ENCODE peak calls at places on chromosomes 6 and 20, in ten cellular contexts. V is upper lobe of left lung, Y is sigmoid colon, S is transverse colon, M is A549, E is HepG2, N is tibial nerve, Z is SK-N-SH, C is esophagus muscularis mucosa, L is H1. X is an unnamed sample.
A peak's percentile ranks its signal among the peaks of the same experiment; 100 is the strongest.

GRCh38 chr6:76876922-76877553 is 586.3 kb downstream of the HTR1B start:
- DNase-seq in V (peak; percentile 24), Y (no peak), S (peak; percentile 33), M (peak; percentile 10), E (peak; percentile 65), N (no peak), Z (peak; percentile 56), C (no peak), L (peak; percentile 75), X (peak; percentile 54)

GRCh38 chr6:167666571-167667203 is 160.0 kb upstream of the AFDN start:
- DNase-seq in V (no peak), Y (no peak), S (no peak), M (no peak), E (no peak), N (no peak), Z (no peak), C (no peak), L (no peak), X (no peak)

GRCh38 chr6:137472738-137473137 is 21.5 kb downstream of the OLIG3 start:
- DNase-seq in V (no peak), Y (no peak), S (no peak), M (no peak), E (no peak), N (no peak), Z (no peak), C (no peak), L (no peak), X (no peak)

GRCh38 chr20:37378785-37379598 is 33.1 kb downstream of the SRC start:
- DNase-seq in V (peak; percentile 61), Y (peak; percentile 68), S (no peak), M (peak; percentile 95), E (no peak), N (no peak), Z (no peak), C (no peak), L (no peak), X (peak; percentile 51)

GRCh38 chr20:4573564-4574355 is 147.9 kb upstream of the PRND start:
- DNase-seq in V (no peak), Y (peak; percentile 70), S (no peak), M (peak; percentile 99), E (no peak), N (no peak), Z (no peak), C (peak; percentile 39), L (no peak), X (no peak)

GRCh38 chr20:41133709-41134361 is 3.5 kb upstream of the PLCG1 start:
- DNase-seq in V (no peak), Y (no peak), S (peak; percentile 9), M (no peak), E (no peak), N (no peak), Z (no peak), C (no peak), L (no peak), X (no peak)

GRCh38 chr20:48025061-48025515 is 239.8 kb upstream of the SULF2 start:
- DNase-seq in V (no peak), Y (no peak), S (no peak), M (no peak), E (no peak), N (peak; percentile 50), Z (peak; percentile 76), C (no peak), L (no peak), X (no peak)

GRCh38 chr6:129701721-129702455 is 8.1 kb downstream of the ARHGAP18 start:
- DNase-seq in V (no peak), Y (no peak), S (no peak), M (no peak), E (no peak), N (no peak), Z (no peak), C (no peak), L (no peak), X (no peak)

GRCh38 chr6:158596861-158597260 is 37.0 kb downstream of the TMEM181 start:
- DNase-seq in V (no peak), Y (no peak), S (no peak), M (no peak), E (no peak), N (no peak), Z (peak; percentile 38), C (no peak), L (no peak), X (no peak)

GRCh38 chr6:158597565-158597964 is 37.7 kb downstream of the TMEM181 start:
- DNase-seq in V (no peak), Y (no peak), S (no peak), M (no peak), E (no peak), N (no peak), Z (no peak), C (no peak), L (no peak), X (no peak)

GRCh38 chr6:158591134-158591809 is 31.4 kb downstream of the TMEM181 start:
- DNase-seq in V (no peak), Y (no peak), S (no peak), M (no peak), E (no peak), N (no peak), Z (no peak), C (no peak), L (no peak), X (no peak)

GRCh38 chr6:158593670-158594069 is 33.8 kb downstream of the TMEM181 start:
- DNase-seq in V (no peak), Y (no peak), S (no peak), M (no peak), E (no peak), N (no peak), Z (no peak), C (no peak), L (no peak), X (no peak)

GRCh38 chr6:158595223-158595622 is 35.3 kb downstream of the TMEM181 start:
- DNase-seq in V (no peak), Y (no peak), S (no peak), M (no peak), E (peak; percentile 17), N (no peak), Z (peak; percentile 42), C (no peak), L (no peak), X (no peak)
- TF ChIP-seq CTCF in V (no peak), Y (no peak), S (peak; percentile 13), M (no peak), E (peak; percentile 45), N (no peak), Z (peak; percentile 52), C (no peak), L (no peak), X (no peak)

GRCh38 chr20:62287759-62288534 is 14.8 kb upstream of the ADRM1 start:
- DNase-seq in V (no peak), Y (no peak), S (no peak), M (no peak), E (no peak), N (no peak), Z (no peak), C (no peak), L (no peak), X (no peak)

GRCh38 chr20:62289131-62289530 is 13.7 kb upstream of the ADRM1 start:
- DNase-seq in V (no peak), Y (no peak), S (no peak), M (no peak), E (no peak), N (no peak), Z (no peak), C (no peak), L (no peak), X (no peak)

GRCh38 chr20:62289898-62290297 is 12.9 kb upstream of the ADRM1 start:
- DNase-seq in V (no peak), Y (no peak), S (no peak), M (no peak), E (no peak), N (no peak), Z (no peak), C (no peak), L (no peak), X (no peak)

GRCh38 chr20:62287129-62287528 is 15.7 kb upstream of the ADRM1 start:
- DNase-seq in V (no peak), Y (no peak), S (no peak), M (no peak), E (no peak), N (no peak), Z (no peak), C (no peak), L (no peak), X (no peak)

DNA sequence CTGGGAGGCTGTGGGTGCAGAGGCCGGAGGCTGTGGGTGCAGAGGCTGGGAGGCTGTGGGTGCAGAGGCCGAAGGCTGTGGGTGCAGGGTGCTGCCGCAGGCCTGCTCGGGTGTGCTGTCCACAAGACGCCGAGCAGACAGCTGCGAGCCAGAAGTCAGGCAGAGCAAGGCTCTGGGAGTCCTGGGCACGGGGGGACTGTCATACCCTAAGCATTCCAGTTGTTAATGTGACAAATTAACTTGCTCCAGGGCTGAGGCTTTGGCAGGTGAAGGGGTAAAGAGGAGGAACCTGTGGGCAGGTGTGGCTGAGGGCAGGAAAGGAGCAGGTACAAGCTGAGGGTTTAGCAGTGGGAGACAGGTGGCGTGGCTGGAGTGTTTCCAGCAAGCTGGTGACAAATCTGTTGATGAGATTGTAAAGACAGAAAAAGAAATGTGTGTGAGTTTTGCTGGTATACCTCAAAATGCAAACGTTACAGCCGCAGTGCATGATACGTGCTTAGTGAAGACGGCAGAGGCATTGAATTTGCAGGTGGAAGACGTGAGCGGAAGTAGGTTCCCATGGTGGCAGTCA is 14.2 kb upstream of the ADRM1 start:
- DNase-seq in V (no peak), Y (no peak), S (no peak), M (no peak), E (no peak), N (no peak), Z (no peak), C (no peak), L (no peak), X (no peak)
- TF ChIP-seq EP300 in V (no peak), Y (no peak), S (no peak), M (no peak), E (no peak), N (no peak), Z (no peak), C (no peak), L (no peak), X (no peak)

DNA sequence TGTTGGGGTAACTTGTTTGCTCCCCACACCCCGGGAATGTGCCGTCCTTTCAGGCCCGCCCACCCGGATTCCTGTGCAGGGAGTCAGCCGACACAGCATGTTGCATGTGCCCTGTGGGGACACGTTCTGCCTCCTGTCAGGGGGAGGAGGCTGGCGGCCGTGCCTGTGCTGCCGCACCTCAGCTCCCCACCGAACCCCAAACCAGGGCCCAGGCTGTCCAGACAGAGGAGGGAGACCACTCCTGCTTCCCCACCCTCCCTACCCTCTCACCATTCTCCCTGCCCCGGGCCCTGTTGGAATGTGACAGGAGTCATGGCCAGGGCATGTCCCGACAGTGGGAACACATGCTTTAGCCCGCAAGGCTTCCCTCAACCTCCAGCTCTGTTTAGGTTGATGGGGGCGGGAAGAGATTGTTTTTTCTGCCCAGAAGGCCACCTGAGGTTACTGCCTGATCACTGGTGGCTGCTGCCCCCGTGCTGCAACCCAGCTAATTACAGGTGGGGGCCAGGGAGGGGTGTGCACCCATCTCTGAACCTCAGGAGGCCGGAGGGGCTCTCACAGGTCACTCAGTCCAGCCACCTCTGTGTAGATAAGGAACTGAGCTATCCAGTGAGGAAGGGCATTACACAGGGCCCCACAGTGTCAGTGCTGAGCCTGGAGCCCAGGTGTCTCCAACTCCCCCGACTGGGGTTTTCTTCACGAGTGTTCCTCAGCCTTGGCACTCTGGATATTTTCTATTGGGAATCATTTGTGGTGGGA is 13.6 kb downstream of the LRRC73 start:
- DNase-seq in V (no peak), Y (no peak), S (no peak), M (peak; percentile 22), E (peak; percentile 80), N (no peak), Z (peak; percentile 80), C (no peak), L (no peak), X (no peak)
- TF ChIP-seq CTCF in V (peak; percentile 47), Y (peak; percentile 60), S (peak; percentile 23), M (peak; percentile 27), E (peak; percentile 97), N (peak; percentile 66), Z (peak; percentile 51), C (peak; percentile 66), L (peak; percentile 88), X (no peak)

GRCh38 chr6:4413073-4413472 is 277.7 kb upstream of the ECI2 start:
- DNase-seq in V (no peak), Y (no peak), S (no peak), M (no peak), E (no peak), N (no peak), Z (no peak), C (peak; percentile 66), L (no peak), X (no peak)

GRCh38 chr6:4420160-4420865 is 284.9 kb upstream of the ECI2 start:
- DNase-seq in V (no peak), Y (no peak), S (no peak), M (no peak), E (no peak), N (no peak), Z (no peak), C (no peak), L (no peak), X (no peak)

GRCh38 chr6:4412488-4412887 is 277.1 kb upstream of the ECI2 start:
- DNase-seq in V (no peak), Y (no peak), S (no peak), M (no peak), E (no peak), N (no peak), Z (no peak), C (peak; percentile 88), L (no peak), X (no peak)

GRCh38 chr6:4415549-4415948 is 280.2 kb upstream of the ECI2 start:
- DNase-seq in V (no peak), Y (no peak), S (no peak), M (no peak), E (no peak), N (no peak), Z (no peak), C (peak; percentile 75), L (no peak), X (no peak)
- TF ChIP-seq EP300 in V (no peak), Y (no peak), S (no peak), M (no peak), E (no peak), N (no peak), Z (no peak), C (no peak), L (no peak), X (no peak)